ENCODE peak calls at places on chromosomes 16 and 17, in four cellular contexts. One of them, this sample, is unnamed.

GRCh38 chr17:31533546-31534155 is 142.2 kb downstream of the RAB11FIP4 start:
- DNase-seq in T-helper 1 cell: no peak
- DNase-seq in AG04449: peak; percentile 23
- DNase-seq in Caco-2: peak; percentile 34
- DNase-seq in this sample: no peak

GRCh38 chr16:88875703-88876234 is 9.3 kb upstream of the PABPN1L start:
- DNase-seq in T-helper 1 cell: no peak
- DNase-seq in AG04449: no peak
- DNase-seq in Caco-2: no peak
- DNase-seq in this sample: no peak

GRCh38 chr17:76178124-76178523 is 37.1 kb upstream of the FOXJ1 start:
- DNase-seq in AG04449: no peak
- DNase-seq in T-helper 1 cell: no peak
- DNase-seq in Caco-2: no peak
- DNase-seq in this sample: no peak

GRCh38 chr17:72479113-72479512 is 358.3 kb downstream of the SOX9 start:
- DNase-seq in Caco-2: peak; percentile 49
- DNase-seq in T-helper 1 cell: no peak
- DNase-seq in AG04449: no peak
- DNase-seq in this sample: no peak

GRCh38 chr17:67377727-67378443 is 804 bp downstream of the PITPNC1 start:
- DNase-seq in T-helper 1 cell: peak; percentile 48
- DNase-seq in Caco-2: peak; percentile 70
- DNase-seq in AG04449: no peak
- DNase-seq in this sample: peak; percentile 66

GRCh38 chr17:14245002-14245401 is 8.3 kb upstream of the CDRT15 start:
- DNase-seq in T-helper 1 cell: no peak
- DNase-seq in Caco-2: peak; percentile 31
- DNase-seq in AG04449: no peak
- DNase-seq in this sample: no peak

GRCh38 chr16:67101301-67101675 is 8.5 kb upstream of the PHAF1 start:
- DNase-seq in T-helper 1 cell: no peak
- DNase-seq in AG04449: no peak
- DNase-seq in Caco-2: no peak
- DNase-seq in this sample: no peak

GRCh38 chr16:30761427-30761927 is 385 bp downstream of the CFAP119 start:
- DNase-seq in Caco-2: peak; percentile 34
- DNase-seq in AG04449: no peak
- DNase-seq in T-helper 1 cell: peak; percentile 24
- DNase-seq in this sample: no peak

GRCh38 chr16:19232988-19233387 is 52.5 kb upstream of the CLEC19A start:
- DNase-seq in AG04449: no peak
- DNase-seq in T-helper 1 cell: no peak
- DNase-seq in Caco-2: no peak
- DNase-seq in this sample: no peak

GRCh38 chr17:42920106-42920900 is 19.7 kb downstream of the G6PC1 start:
- DNase-seq in T-helper 1 cell: no peak
- DNase-seq in AG04449: no peak
- DNase-seq in Caco-2: peak; percentile 13
- DNase-seq in this sample: no peak

GRCh38 chr17:3827124-3827773 is 18.8 kb downstream of the NCBP3 start:
- DNase-seq in Caco-2: peak; percentile 53
- DNase-seq in T-helper 1 cell: peak; percentile 51
- DNase-seq in AG04449: no peak
- DNase-seq in this sample: no peak

GRCh38 chr17:65261682-65262636 is 124.8 kb downstream of the RGS9 start:
- DNase-seq in T-helper 1 cell: no peak
- DNase-seq in AG04449: no peak
- DNase-seq in Caco-2: no peak
- DNase-seq in this sample: no peak

GRCh38 chr16:3528406-3528805 is 27.6 kb downstream of the CLUAP1 start:
- DNase-seq in AG04449: no peak
- DNase-seq in Caco-2: no peak
- DNase-seq in T-helper 1 cell: no peak
- DNase-seq in this sample: no peak

GRCh38 chr17:57369509-57369945 is 113.2 kb downstream of the MSI2 start:
- DNase-seq in Caco-2: no peak
- DNase-seq in T-helper 1 cell: no peak
- DNase-seq in AG04449: no peak
- DNase-seq in this sample: no peak

GRCh38 chr17:76709077-76709950 is 1.5 kb downstream of the MXRA7 start:
- DNase-seq in AG04449: peak; percentile 98
- DNase-seq in T-helper 1 cell: no peak
- DNase-seq in Caco-2: no peak
- DNase-seq in this sample: peak; percentile 79

GRCh38 chr17:80774146-80774545 is 217.5 kb upstream of the CHMP6 start:
- DNase-seq in AG04449: no peak
- DNase-seq in T-helper 1 cell: no peak
- DNase-seq in Caco-2: no peak
- DNase-seq in this sample: no peak

GRCh38 chr17:75010683-75011406 is 1.6 kb upstream of the MRPL58 start:
- DNase-seq in T-helper 1 cell: no peak
- DNase-seq in Caco-2: peak; percentile 54
- DNase-seq in AG04449: no peak
- DNase-seq in this sample: no peak

GRCh38 chr16:67942510-67943255 is 1.2 kb downstream of the LCAT start:
- DNase-seq in AG04449: no peak
- DNase-seq in T-helper 1 cell: no peak
- DNase-seq in Caco-2: no peak
- DNase-seq in this sample: peak; percentile 73

GRCh38 chr17:21302711-21303425 is 18.4 kb downstream of the MAP2K3 start:
- DNase-seq in Caco-2: no peak
- DNase-seq in AG04449: no peak
- DNase-seq in T-helper 1 cell: no peak
- DNase-seq in this sample: no peak

GRCh38 chr17:10737168-10737622 is 7.4 kb upstream of the TMEM220 start:
- DNase-seq in T-helper 1 cell: no peak
- DNase-seq in AG04449: no peak
- DNase-seq in Caco-2: peak; percentile 50
- DNase-seq in this sample: no peak

GRCh38 chr16:27324851-27325301 is 11.1 kb downstream of the IL4R start:
- DNase-seq in AG04449: no peak
- DNase-seq in Caco-2: no peak
- DNase-seq in T-helper 1 cell: no peak
- DNase-seq in this sample: no peak

GRCh38 chr17:19762515-19762961 is 14.4 kb upstream of the ALDH3A1 start:
- DNase-seq in Caco-2: peak; percentile 78
- DNase-seq in AG04449: no peak
- DNase-seq in T-helper 1 cell: no peak
- DNase-seq in this sample: no peak

GRCh38 chr17:38815576-38816193 is 9.4 kb downstream of the CWC25 start:
- DNase-seq in AG04449: no peak
- DNase-seq in T-helper 1 cell: no peak
- DNase-seq in Caco-2: no peak
- DNase-seq in this sample: no peak

GRCh38 chr17:27352481-27353460 is 58.9 kb downstream of the WSB1 start:
- DNase-seq in T-helper 1 cell: no peak
- DNase-seq in Caco-2: no peak
- DNase-seq in AG04449: no peak
- DNase-seq in this sample: no peak

GRCh38 chr17:2361361-2361760 is 24.1 kb downstream of the SGSM2 start:
- DNase-seq in Caco-2: no peak
- DNase-seq in AG04449: no peak
- DNase-seq in T-helper 1 cell: no peak
- DNase-seq in this sample: no peak

GRCh38 chr17:78133971-78134898 is 3.7 kb downstream of the TMC8 start:
- DNase-seq in T-helper 1 cell: peak; percentile 77
- DNase-seq in AG04449: no peak
- DNase-seq in Caco-2: peak; percentile 71
- DNase-seq in this sample: peak; percentile 88

GRCh38 chr17:19645608-19646250 is 2.8 kb upstream of the ALDH3A2 start:
- DNase-seq in Caco-2: peak; percentile 42
- DNase-seq in T-helper 1 cell: peak; percentile 14
- DNase-seq in AG04449: no peak
- DNase-seq in this sample: no peak

GRCh38 chr17:35568561-35568960 is 7.9 kb upstream of the SLFN14 start:
- DNase-seq in Caco-2: peak; percentile 32
- DNase-seq in T-helper 1 cell: no peak
- DNase-seq in AG04449: no peak
- DNase-seq in this sample: no peak

GRCh38 chr17:68314916-68315535 is 23.7 kb downstream of the ARSG start:
- DNase-seq in AG04449: no peak
- DNase-seq in T-helper 1 cell: no peak
- DNase-seq in Caco-2: no peak
- DNase-seq in this sample: no peak

GRCh38 chr17:18087610-18088491 is at the start of gene DRG2:
- DNase-seq in Caco-2: peak; percentile 98
- DNase-seq in AG04449: peak; percentile 40
- DNase-seq in T-helper 1 cell: peak; percentile 78
- DNase-seq in this sample: peak; percentile 89

GRCh38 chr17:79563237-79564013 is 47.4 kb downstream of the RBFOX3 start:
- DNase-seq in Caco-2: no peak
- DNase-seq in T-helper 1 cell: no peak
- DNase-seq in AG04449: no peak
- DNase-seq in this sample: no peak

GRCh38 chr16:69522041-69522578 is 43.7 kb upstream of the NFAT5 start:
- DNase-seq in AG04449: no peak
- DNase-seq in T-helper 1 cell: no peak
- DNase-seq in Caco-2: no peak
- DNase-seq in this sample: no peak

GRCh38 chr16:3773663-3774062 is 56.3 kb upstream of the TRAP1 start:
- DNase-seq in AG04449: no peak
- DNase-seq in Caco-2: no peak
- DNase-seq in T-helper 1 cell: no peak
- DNase-seq in this sample: no peak

GRCh38 chr17:56247816-56248215 is 94.5 kb downstream of the ANKFN1 start:
- DNase-seq in Caco-2: no peak
- DNase-seq in AG04449: no peak
- DNase-seq in T-helper 1 cell: no peak
- DNase-seq in this sample: no peak

GRCh38 chr17:44900894-44901293 is 1.6 kb upstream of the EFTUD2 start:
- DNase-seq in T-helper 1 cell: no peak
- DNase-seq in Caco-2: no peak
- DNase-seq in AG04449: no peak
- DNase-seq in this sample: no peak

GRCh38 chr16:48542020-48542473 is 67.9 kb downstream of the N4BP1 start:
- DNase-seq in AG04449: no peak
- DNase-seq in T-helper 1 cell: no peak
- DNase-seq in Caco-2: no peak
- DNase-seq in this sample: peak; percentile 84

GRCh38 chr17:21396237-21396636 is 20.1 kb downstream of the KCNJ12 start:
- DNase-seq in Caco-2: no peak
- DNase-seq in T-helper 1 cell: no peak
- DNase-seq in AG04449: no peak
- DNase-seq in this sample: no peak

GRCh38 chr17:62662855-62663254 is 35.4 kb downstream of the MRC2 start:
- DNase-seq in Caco-2: no peak
- DNase-seq in AG04449: no peak
- DNase-seq in T-helper 1 cell: no peak
- DNase-seq in this sample: no peak

GRCh38 chr16:67163164-67163902 is 1.2 kb upstream of the HSF4 start:
- DNase-seq in T-helper 1 cell: peak; percentile 38
- DNase-seq in Caco-2: no peak
- DNase-seq in AG04449: no peak
- DNase-seq in this sample: no peak

This sample was measured in left lung.